ENCODE peak calls at places on chromosomes 1 and 21, in eight cellular contexts. E, H, P, A, G, X, M and Y are unnamed samples.
A peak's percentile ranks its signal among the peaks of the same experiment; 100 is the strongest.

GRCh38 chr1:21779613-21780521 is 3.1 kb downstream of the USP48 start:
- DNase-seq in E (no peak), H (no peak), P (no peak), A (peak; percentile 12), G (no peak), X (no peak), M (no peak), Y (no peak)

GRCh38 chr1:245195398-245195797 is 40.6 kb downstream of the KIF26B start:
- DNase-seq in E (no peak), H (no peak), P (no peak), A (no peak), G (no peak), X (no peak), M (no peak), Y (no peak)

GRCh38 chr1:47333578-47333921 is at the start of gene CMPK1:
- DNase-seq in E (peak; percentile 81), H (peak; percentile 82), P (peak; percentile 84), A (peak; percentile 94), G (peak; percentile 47), X (peak; percentile 77), M (peak; percentile 89), Y (peak; percentile 82)

GRCh38 chr21:44529011-44529421 is 11.0 kb downstream of the KRTAP10-1 start:
- DNase-seq in E (peak; percentile 1), H (peak; percentile 11), P (no peak), A (no peak), G (no peak), X (no peak), M (peak; percentile 41), Y (no peak)

GRCh38 chr1:230057681-230058565 is 9.1 kb upstream of the GALNT2 start:
- DNase-seq in E (no peak), H (no peak), P (no peak), A (no peak), G (no peak), X (no peak), M (peak; percentile 65), Y (no peak)

GRCh38 chr1:1867164-1867563 is 23.7 kb downstream of the GNB1 start:
- DNase-seq in E (no peak), H (no peak), P (no peak), A (no peak), G (no peak), X (no peak), M (no peak), Y (no peak)

GRCh38 chr1:2391034-2391384 is 345 bp downstream of the MORN1 start:
- DNase-seq in E (no peak), H (no peak), P (no peak), A (no peak), G (no peak), X (no peak), M (peak; percentile 68), Y (no peak)

GRCh38 chr1:21926814-21927530 is 10.1 kb downstream of the HSPG2 start:
- DNase-seq in E (peak; percentile 92), H (peak; percentile 76), P (peak; percentile 73), A (no peak), G (peak; percentile 61), X (peak; percentile 82), M (no peak), Y (no peak)

GRCh38 chr21:31396399-31396798 is 52.3 kb upstream of the TIAM1 start:
- DNase-seq in E (no peak), H (no peak), P (no peak), A (no peak), G (no peak), X (no peak), M (no peak), Y (no peak)

GRCh38 chr1:50959303-50959912 is 659 bp downstream of the FAF1 start:
- DNase-seq in E (peak; percentile 35), H (peak; percentile 35), P (peak; percentile 36), A (no peak), G (no peak), X (peak; percentile 37), M (no peak), Y (no peak)

GRCh38 chr1:227742738-227743715 is 7.8 kb downstream of the SNAP47 start:
- DNase-seq in E (no peak), H (no peak), P (no peak), A (no peak), G (no peak), X (no peak), M (peak; percentile 46), Y (no peak)

GRCh38 chr1:184930645-184931044 is 43.7 kb downstream of the NIBAN1 start:
- DNase-seq in E (no peak), H (no peak), P (no peak), A (no peak), G (no peak), X (no peak), M (no peak), Y (no peak)

GRCh38 chr1:182752077-182752826 is 37.3 kb upstream of the NPL start:
- DNase-seq in E (no peak), H (no peak), P (peak; percentile 44), A (no peak), G (peak; percentile 0), X (peak; percentile 62), M (no peak), Y (no peak)

GRCh38 chr1:149844650-149845255 is 54.6 kb upstream of the BOLA1 start:
- DNase-seq in E (no peak), H (no peak), P (no peak), A (no peak), G (no peak), X (no peak), M (no peak), Y (no peak)

GRCh38 chr1:171985639-171986038 is 144.3 kb downstream of the DNM3 start:
- DNase-seq in E (no peak), H (no peak), P (no peak), A (no peak), G (no peak), X (no peak), M (no peak), Y (peak; percentile 26)

GRCh38 chr21:45570826-45571601 is 28.8 kb upstream of the SLC19A1 start:
- DNase-seq in E (peak; percentile 55), H (no peak), P (peak; percentile 66), A (no peak), G (no peak), X (peak; percentile 64), M (no peak), Y (no peak)

GRCh38 chr1:233598891-233599541 is 14.9 kb upstream of the KCNK1 start:
- DNase-seq in E (no peak), H (no peak), P (no peak), A (no peak), G (no peak), X (no peak), M (no peak), Y (no peak)

GRCh38 chr1:192550922-192551534 is 24.5 kb upstream of the RGS1 start:
- DNase-seq in E (no peak), H (no peak), P (peak; percentile 90), A (no peak), G (peak; percentile 61), X (peak; percentile 88), M (no peak), Y (no peak)

GRCh38 chr1:38500352-38500751 is 359.2 kb downstream of the RRAGC start:
- DNase-seq in E (no peak), H (no peak), P (no peak), A (no peak), G (no peak), X (no peak), M (no peak), Y (no peak)

GRCh38 chr1:118300808-118301207 is 115.8 kb upstream of the SPAG17 start:
- DNase-seq in E (no peak), H (no peak), P (no peak), A (no peak), G (no peak), X (no peak), M (no peak), Y (no peak)

GRCh38 chr21:32499249-32500055 is 85.9 kb downstream of the TCP10L start:
- DNase-seq in E (no peak), H (no peak), P (peak; percentile 34), A (no peak), G (no peak), X (peak; percentile 62), M (no peak), Y (no peak)

GRCh38 chr1:87478231-87478630 is 149.6 kb downstream of the LMO4 start:
- DNase-seq in E (peak; percentile 14), H (no peak), P (peak; percentile 19), A (no peak), G (no peak), X (peak; percentile 34), M (no peak), Y (no peak)

GRCh38 chr1:235995511-235995910 is 69.4 kb downstream of the NID1 start:
- DNase-seq in E (no peak), H (no peak), P (no peak), A (no peak), G (no peak), X (no peak), M (no peak), Y (no peak)

GRCh38 chr21:37073417-37074194 is 552 bp downstream of the TTC3 start:
- DNase-seq in E (no peak), H (no peak), P (peak; percentile 46), A (peak; percentile 85), G (no peak), X (peak; percentile 67), M (peak; percentile 81), Y (peak; percentile 54)
- TF ChIP-seq CTCF in E (no peak), H (no peak), P (no peak), A (no peak), G (peak; percentile 33), X (no peak), M (no peak), Y (peak; percentile 30)

GRCh38 chr1:205743977-205744376 is 6.0 kb downstream of the NUCKS1 start:
- DNase-seq in E (no peak), H (no peak), P (no peak), A (no peak), G (no peak), X (no peak), M (no peak), Y (no peak)
- H3K4me3 ChIP-seq in E (no peak overlapping the region), H (no peak overlapping the region), P (no peak overlapping the region), A (no peak overlapping the region), G (no peak overlapping the region), X (no peak overlapping the region), M (no peak overlapping the region), Y (no peak overlapping the region)

DNA sequence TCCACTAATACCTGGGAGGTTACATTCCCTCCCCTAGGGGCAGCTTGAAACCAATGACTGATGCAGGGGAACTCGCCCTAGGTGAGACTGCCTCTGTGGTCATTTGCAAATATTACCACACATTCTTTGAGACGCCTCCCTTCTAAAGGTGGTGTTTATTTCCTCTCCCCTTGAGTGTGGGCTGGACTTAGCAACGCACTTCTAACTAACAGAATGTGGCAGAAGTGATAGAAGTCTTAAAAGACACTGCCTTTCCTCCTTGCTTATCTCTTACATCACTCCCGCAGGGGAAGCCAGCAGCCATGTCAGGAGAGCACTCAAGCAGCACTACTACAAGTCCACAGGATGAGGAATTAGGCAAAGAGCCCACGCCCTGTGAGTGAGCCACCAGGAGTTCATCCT is 14.7 kb upstream of the MATN1 start:
- DNase-seq in E (no peak), H (no peak), P (no peak), A (no peak), G (no peak), X (no peak), M (no peak), Y (no peak)
- TF ChIP-seq CTCF in E (no peak), H (no peak), P (no peak), A (no peak), G (no peak), X (no peak), M (no peak), Y (no peak)

DNA sequence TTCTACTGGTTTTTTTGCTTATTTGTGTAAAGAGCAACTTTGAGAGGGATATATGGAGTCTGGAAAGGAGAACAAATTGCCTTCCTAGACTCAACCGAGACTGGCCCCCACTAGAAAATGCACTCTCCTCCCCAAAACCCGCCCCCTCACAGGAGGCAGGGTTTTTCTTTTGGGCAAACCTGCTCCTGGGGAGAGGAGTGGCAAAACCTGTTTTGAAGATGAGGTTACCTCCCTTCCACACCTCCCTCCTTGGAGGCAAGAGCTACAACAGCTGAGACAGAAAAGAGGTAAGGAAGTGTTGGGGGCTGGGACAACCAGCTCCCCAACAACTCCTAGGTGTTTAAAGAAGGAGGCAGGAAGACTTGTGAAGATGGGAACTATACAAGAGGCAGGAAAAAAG is at the start of gene BNIPL:
- DNase-seq in E (no peak), H (no peak), P (no peak), A (no peak), G (no peak), X (no peak), M (no peak), Y (no peak)
- H3K4me3 ChIP-seq in E (no peak within 1 kb of the TSS), H (no peak within 1 kb of the TSS), P (no peak within 1 kb of the TSS), A (no peak within 1 kb of the TSS), G (no peak within 1 kb of the TSS), X (no peak within 1 kb of the TSS), M (no peak within 1 kb of the TSS), Y (no peak within 1 kb of the TSS)